ENCODE peak calls at places on chromosomes 12 and 14, in six cellular contexts. W is CD8-positive, alpha-beta T cell; C is aorta; A is heart right ventricle; P is IMR-90; F is K562. R is an unnamed sample. For H3K4me1, the result is how much of the 10 kb centered on the place peaks cover.

GRCh38 chr12:5720405-5721045 is 224.5 kb downstream of the ANO2 start:
- DNase-seq in P (no peak), A (no peak), W (no peak), F (no peak), C (no peak), R (no peak)

GRCh38 chr12:109553929-109554500 is 19.3 kb downstream of the MMAB start:
- DNase-seq in W (no peak), A (no peak), F (no peak), C (no peak), P (no peak), R (no peak)

GRCh38 chr12:14185441-14186192 is 179.9 kb upstream of the ATF7IP start:
- DNase-seq in C (no peak), P (peak), W (peak), A (peak), F (peak), R (peak)

GRCh38 chr12:76881152-76881551 is 2.3 kb upstream of the CSRP2 start:
- DNase-seq in P (no peak), C (no peak), F (no peak), W (no peak), A (no peak), R (no peak)

GRCh38 chr14:91084516-91084915 is 24.1 kb upstream of the RPS6KA5 start:
- DNase-seq in W (no peak), F (no peak), A (no peak), C (no peak), P (no peak), R (no peak)

GRCh38 chr14:65412881-65413738 is 580 bp downstream of the FUT8 start:
- DNase-seq in F (peak), W (peak), A (peak), P (peak), C (peak), R (peak)

GRCh38 chr14:73660511-73660910 is 15.7 kb downstream of the DNAL1 start:
- DNase-seq in A (no peak), P (no peak), F (no peak), C (no peak), W (no peak), R (no peak)

GRCh38 chr12:56630180-56630632 is at the start of gene BAZ2A:
- DNase-seq in W (peak), F (peak), P (peak), C (peak), A (peak), R (peak)

GRCh38 chr12:51977320-51977753 is 25.8 kb downstream of the ACVR1B start:
- DNase-seq in C (no peak), A (no peak), P (no peak), W (no peak), F (no peak), R (no peak)

GRCh38 chr14:95043314-95043713 is 114.0 kb downstream of the DICER1 start:
- DNase-seq in W (no peak), C (no peak), P (no peak), F (no peak), A (no peak), R (no peak)

GRCh38 chr14:63910593-63911363 is 58.0 kb downstream of the SYNE2 start:
- DNase-seq in W (no peak), P (peak), C (no peak), F (no peak), A (no peak), R (no peak)

DNA sequence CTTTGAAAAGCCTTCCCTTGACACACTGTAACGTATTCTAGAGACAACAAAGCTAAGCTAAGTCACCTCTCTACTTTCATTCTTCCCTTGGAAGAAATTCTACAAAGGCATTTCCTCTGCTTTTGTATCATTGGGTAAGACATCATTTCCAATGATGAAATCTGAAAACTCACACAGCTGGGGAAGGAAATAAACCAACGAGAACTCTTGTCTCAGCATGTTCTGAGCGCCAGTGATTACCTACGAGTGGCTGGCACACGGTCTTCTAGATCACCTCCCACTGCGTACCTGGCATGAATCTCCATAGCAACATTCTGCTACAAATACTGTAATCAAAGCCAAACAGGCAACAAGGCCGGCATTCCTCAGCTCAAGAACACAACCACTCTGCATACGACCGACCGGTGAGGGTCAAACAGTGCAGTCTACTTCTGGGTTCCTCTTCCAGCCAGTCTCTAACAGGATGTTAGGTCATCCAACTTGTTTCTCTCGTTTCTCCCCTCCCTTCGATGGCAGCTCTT is 7.6 kb downstream of the VPS37B start:
- DNase-seq in P (peak), W (peak), C (no peak), A (no peak), F (peak), R (peak)
- H3K4me1 ChIP-seq in P (under half), W (half or more), C (under half), A (half or more), F (under half), R (half or more)

DNA sequence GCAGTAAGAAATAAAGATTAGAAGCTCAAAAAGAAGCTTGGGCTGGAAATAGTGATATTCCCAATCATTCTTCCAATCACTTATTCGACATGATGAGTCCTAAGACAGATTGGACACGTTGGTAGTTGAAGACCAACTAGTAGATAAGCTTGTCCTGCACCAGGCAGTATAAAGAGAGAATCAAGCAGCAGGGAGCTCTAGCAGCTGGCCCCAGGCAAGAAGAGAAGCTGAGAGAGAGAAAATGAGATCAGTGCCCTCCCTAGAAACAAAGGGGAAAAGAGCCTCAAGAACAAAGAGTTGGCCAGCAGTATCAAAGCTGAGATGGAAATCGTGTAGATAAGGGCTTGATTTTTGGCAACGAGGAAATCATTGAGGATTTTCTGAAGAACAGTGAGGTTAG is 20.6 kb downstream of the RASSF8 start:
- DNase-seq in A (no peak), C (no peak), W (no peak), P (no peak), F (no peak), R (no peak)
- H3K4me1 ChIP-seq in A (under half), C (under half), W (under half), P (under half), F (under half), R (under half)

GRCh38 chr12:31324116-31324844 is 1.7 kb downstream of the SINHCAF start:
- DNase-seq in W (peak), F (peak), A (peak), C (peak), P (peak), R (peak)

GRCh38 chr12:31318870-31319269 is 7.1 kb downstream of the SINHCAF start:
- DNase-seq in F (no peak), P (no peak), A (no peak), W (no peak), C (no peak), R (no peak)

GRCh38 chr12:31323466-31324115 is 2.4 kb downstream of the SINHCAF start:
- DNase-seq in C (peak), F (peak), P (no peak), A (peak), W (peak), R (peak)

GRCh38 chr12:31322651-31323248 is 3.2 kb downstream of the SINHCAF start:
- DNase-seq in W (no peak), P (peak), A (no peak), F (peak), C (no peak), R (no peak)

DNA sequence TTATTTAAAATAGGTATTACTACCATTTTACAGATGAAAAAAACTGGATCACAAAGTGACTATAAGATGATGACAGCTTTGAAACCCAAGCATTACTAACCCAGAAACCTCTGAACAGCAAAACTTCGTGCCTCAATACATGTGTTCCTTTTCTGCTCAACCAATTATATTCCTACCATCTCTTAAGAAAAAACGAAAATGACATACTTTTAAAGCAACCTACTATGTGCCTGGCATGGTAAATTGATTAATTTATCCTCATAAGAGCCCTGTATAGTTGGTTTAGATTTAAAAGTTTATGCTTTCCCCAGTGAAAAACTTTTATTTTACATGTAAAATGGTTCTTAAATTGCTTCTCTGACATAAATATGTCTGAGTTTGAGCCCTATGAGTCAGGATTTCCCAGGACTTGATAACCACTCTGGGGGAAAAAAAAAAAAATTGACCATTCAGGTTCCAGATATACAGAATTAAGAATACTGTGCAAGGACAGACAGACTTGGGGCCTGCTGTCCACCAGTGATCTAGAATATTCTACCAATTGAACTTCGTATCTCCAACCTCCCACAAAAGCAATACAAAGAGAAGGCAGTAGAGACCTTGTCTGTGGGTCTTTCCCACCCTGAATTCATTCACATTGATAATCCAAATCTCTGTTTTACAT is 4.3 kb downstream of the SINHCAF start:
- DNase-seq in A (no peak), W (no peak), F (peak), C (no peak), P (peak), R (no peak)
- H3K4me1 ChIP-seq in A (under half), W (half or more), F (under half), C (under half), P (under half), R (half or more)

DNA sequence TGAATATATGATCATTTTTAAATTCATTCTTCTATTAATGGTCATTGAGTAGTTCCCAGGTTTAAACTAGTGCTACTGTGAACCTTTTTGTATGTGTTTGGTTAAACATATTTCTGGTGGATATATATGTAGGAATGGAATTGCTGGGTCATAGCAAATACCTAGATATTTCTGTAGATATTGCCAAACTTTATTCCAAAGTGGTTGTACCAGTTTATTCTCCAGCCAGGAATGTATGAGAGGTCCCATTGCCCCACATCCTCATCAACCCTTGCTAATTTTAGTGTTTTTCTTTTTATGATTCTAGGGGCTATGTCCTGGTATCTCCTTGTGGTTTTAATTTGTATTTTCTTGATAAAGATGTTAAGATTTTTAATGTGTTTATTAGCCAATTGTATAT is 3.1 kb downstream of the VEZT start:
- DNase-seq in C (no peak), W (no peak), P (no peak), F (no peak), A (no peak), R (no peak)
- H3K4me1 ChIP-seq in C (under half), W (under half), P (under half), F (under half), A (under half), R (under half)